ENCODE peak calls at places on chromosomes 13 and 19, in five cellular contexts. One of them, this sample, is unnamed.

GRCh38 chr19:1400281-1401137 is 833 bp downstream of the GAMT start:
- DNase-seq in HCT116: no peak
- DNase-seq in transverse colon: no peak
- DNase-seq in stomach: peak
- DNase-seq in ovary: no peak
- DNase-seq in this sample: no peak

GRCh38 chr19:32674153-32674958 is 624 bp downstream of the ANKRD27 start:
- DNase-seq in transverse colon: no peak
- DNase-seq in ovary: no peak
- DNase-seq in stomach: no peak
- DNase-seq in HCT116: no peak
- DNase-seq in this sample: no peak

GRCh38 chr19:23203841-23204344 is 46.3 kb downstream of the ZNF724 start:
- DNase-seq in HCT116: no peak
- DNase-seq in transverse colon: no peak
- DNase-seq in ovary: peak
- DNase-seq in stomach: no peak
- DNase-seq in this sample: no peak

GRCh38 chr13:102033719-102034446 is 368.0 kb downstream of the FGF14 start:
- DNase-seq in HCT116: no peak
- DNase-seq in transverse colon: no peak
- DNase-seq in ovary: no peak
- DNase-seq in stomach: no peak
- DNase-seq in this sample: no peak

GRCh38 chr19:18063463-18063862 is 23.3 kb downstream of the IL12RB1 start:
- DNase-seq in transverse colon: no peak
- DNase-seq in ovary: no peak
- DNase-seq in HCT116: no peak
- DNase-seq in stomach: no peak
- DNase-seq in this sample: no peak

GRCh38 chr19:16208847-16209246 is 11.1 kb downstream of the AP1M1 start:
- DNase-seq in stomach: no peak
- DNase-seq in HCT116: no peak
- DNase-seq in transverse colon: no peak
- DNase-seq in ovary: no peak
- DNase-seq in this sample: no peak

GRCh38 chr13:69589531-69589930 is 518.1 kb upstream of the ATXN8OS start:
- DNase-seq in stomach: no peak
- DNase-seq in HCT116: no peak
- DNase-seq in ovary: no peak
- DNase-seq in transverse colon: no peak
- DNase-seq in this sample: no peak

GRCh38 chr13:20993661-20994440 is 67.5 kb downstream of the LATS2 start:
- DNase-seq in ovary: no peak
- DNase-seq in stomach: no peak
- DNase-seq in transverse colon: no peak
- DNase-seq in HCT116: no peak
- DNase-seq in this sample: no peak

GRCh38 chr19:5130371-5131030 is 161.6 kb downstream of the KDM4B start:
- DNase-seq in ovary: no peak
- DNase-seq in HCT116: no peak
- DNase-seq in stomach: no peak
- DNase-seq in transverse colon: peak
- DNase-seq in this sample: peak

GRCh38 chr19:383922-384800 is 24.8 kb downstream of the C2CD4C start:
- DNase-seq in stomach: peak
- DNase-seq in HCT116: no peak
- DNase-seq in transverse colon: no peak
- DNase-seq in ovary: no peak
- DNase-seq in this sample: peak

GRCh38 chr19:42057856-42058255 is 12.2 kb downstream of the GRIK5 start:
- DNase-seq in ovary: no peak
- DNase-seq in transverse colon: no peak
- DNase-seq in stomach: no peak
- DNase-seq in HCT116: no peak
- DNase-seq in this sample: no peak

GRCh38 chr13:113063091-113063491 is 42.5 kb upstream of the F7 start:
- DNase-seq in stomach: no peak
- DNase-seq in HCT116: no peak
- DNase-seq in ovary: no peak
- DNase-seq in transverse colon: no peak
- DNase-seq in this sample: no peak

GRCh38 chr19:8609210-8610040 is 1.1 kb downstream of the ADAMTS10 start:
- DNase-seq in stomach: peak
- DNase-seq in transverse colon: peak
- DNase-seq in ovary: peak
- DNase-seq in HCT116: peak
- DNase-seq in this sample: peak

GRCh38 chr13:61275740-61276139 is 139.9 kb downstream of the PCDH20 start:
- DNase-seq in HCT116: no peak
- DNase-seq in transverse colon: no peak
- DNase-seq in stomach: no peak
- DNase-seq in ovary: no peak
- DNase-seq in this sample: no peak

GRCh38 chr19:6800991-6801396 is 28.5 kb downstream of the VAV1 start:
- DNase-seq in transverse colon: no peak
- DNase-seq in ovary: no peak
- DNase-seq in HCT116: peak
- DNase-seq in stomach: no peak
- DNase-seq in this sample: no peak

GRCh38 chr19:6806488-6806887 is 34.0 kb downstream of the VAV1 start:
- DNase-seq in stomach: no peak
- DNase-seq in ovary: no peak
- DNase-seq in transverse colon: no peak
- DNase-seq in HCT116: peak
- DNase-seq in this sample: no peak

GRCh38 chr19:6802336-6803035 is 30.0 kb downstream of the VAV1 start:
- DNase-seq in transverse colon: peak
- DNase-seq in stomach: peak
- DNase-seq in HCT116: peak
- DNase-seq in ovary: no peak
- DNase-seq in this sample: no peak

GRCh38 chr19:6803036-6803404 is 30.5 kb downstream of the VAV1 start:
- DNase-seq in stomach: no peak
- DNase-seq in ovary: no peak
- DNase-seq in transverse colon: no peak
- DNase-seq in HCT116: no peak
- DNase-seq in this sample: no peak

GRCh38 chr19:6801397-6802086 is 29.0 kb downstream of the VAV1 start:
- DNase-seq in stomach: peak
- DNase-seq in transverse colon: peak
- DNase-seq in HCT116: peak
- DNase-seq in ovary: no peak
- DNase-seq in this sample: peak
- TF ChIP-seq POLR2A in stomach: no peak
- TF ChIP-seq POLR2A in transverse colon: peak
- TF ChIP-seq POLR2A in HCT116: peak
- TF ChIP-seq POLR2A in ovary: no peak
- TF ChIP-seq POLR2A in this sample: no peak

GRCh38 chr13:50798923-50799322 is 44.6 kb downstream of the DLEU7 start:
- DNase-seq in HCT116: no peak
- DNase-seq in transverse colon: no peak
- DNase-seq in stomach: no peak
- DNase-seq in ovary: no peak
- DNase-seq in this sample: no peak
- H3K4me3 ChIP-seq in HCT116: no peak
- H3K4me3 ChIP-seq in transverse colon: no peak
- H3K4me3 ChIP-seq in stomach: no peak
- H3K4me3 ChIP-seq in ovary: no peak
- H3K4me3 ChIP-seq in this sample: no peak

GRCh38 chr19:11180346-11180745 is 17.0 kb downstream of the KANK2 start:
- DNase-seq in HCT116: no peak
- DNase-seq in stomach: no peak
- DNase-seq in transverse colon: no peak
- DNase-seq in ovary: no peak
- DNase-seq in this sample: no peak
- TF ChIP-seq POLR2A in HCT116: no peak
- TF ChIP-seq POLR2A in stomach: no peak
- TF ChIP-seq POLR2A in transverse colon: no peak
- TF ChIP-seq POLR2A in ovary: no peak
- TF ChIP-seq POLR2A in this sample: no peak

DNA sequence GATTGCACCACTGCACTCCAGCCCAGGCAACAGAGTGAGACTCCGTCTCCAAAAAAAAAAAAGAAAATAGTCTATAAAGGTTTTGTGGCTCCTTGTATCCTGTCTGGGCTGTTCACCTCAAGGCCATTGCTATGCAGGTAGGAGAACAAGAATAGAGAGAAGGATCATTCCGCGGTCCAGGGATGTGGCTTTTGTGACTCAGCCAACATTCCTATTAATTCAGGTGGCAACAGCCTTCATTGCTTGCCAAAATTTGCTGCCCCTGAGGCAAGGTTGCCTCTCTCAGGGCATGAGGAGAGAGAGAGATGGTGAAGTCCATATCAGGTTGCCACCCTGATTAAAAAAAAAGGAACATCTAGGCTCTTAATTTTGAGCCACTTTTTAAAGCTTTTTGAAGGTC is 8.0 kb downstream of the ZNF551 start:
- DNase-seq in HCT116: no peak
- DNase-seq in stomach: no peak
- DNase-seq in ovary: no peak
- DNase-seq in transverse colon: no peak
- DNase-seq in this sample: no peak
- H3K4me3 ChIP-seq in HCT116: no peak
- H3K4me3 ChIP-seq in stomach: no peak
- H3K4me3 ChIP-seq in ovary: no peak
- H3K4me3 ChIP-seq in transverse colon: no peak
- H3K4me3 ChIP-seq in this sample: no peak

GRCh38 chr19:40612831-40613668 is 11.9 kb downstream of the LTBP4 start:
- DNase-seq in ovary: peak
- DNase-seq in transverse colon: peak
- DNase-seq in stomach: peak
- DNase-seq in HCT116: no peak
- DNase-seq in this sample: peak

GRCh38 chr19:40616178-40616577 is 15.0 kb downstream of the LTBP4 start:
- DNase-seq in transverse colon: no peak
- DNase-seq in ovary: no peak
- DNase-seq in stomach: no peak
- DNase-seq in HCT116: no peak
- DNase-seq in this sample: no peak

GRCh38 chr19:40611900-40612698 is 10.9 kb downstream of the LTBP4 start:
- DNase-seq in HCT116: no peak
- DNase-seq in stomach: no peak
- DNase-seq in transverse colon: no peak
- DNase-seq in ovary: no peak
- DNase-seq in this sample: no peak

GRCh38 chr19:40614595-40615411 is 13.6 kb downstream of the LTBP4 start:
- DNase-seq in stomach: peak
- DNase-seq in ovary: peak
- DNase-seq in HCT116: peak
- DNase-seq in transverse colon: peak
- DNase-seq in this sample: peak

GRCh38 chr19:40613669-40614594 is 12.8 kb downstream of the LTBP4 start:
- DNase-seq in stomach: peak
- DNase-seq in ovary: peak
- DNase-seq in transverse colon: peak
- DNase-seq in HCT116: peak
- DNase-seq in this sample: peak
- TF ChIP-seq POLR2A in stomach: no peak
- TF ChIP-seq POLR2A in ovary: no peak
- TF ChIP-seq POLR2A in transverse colon: peak
- TF ChIP-seq POLR2A in HCT116: no peak
- TF ChIP-seq POLR2A in this sample: peak

DNA sequence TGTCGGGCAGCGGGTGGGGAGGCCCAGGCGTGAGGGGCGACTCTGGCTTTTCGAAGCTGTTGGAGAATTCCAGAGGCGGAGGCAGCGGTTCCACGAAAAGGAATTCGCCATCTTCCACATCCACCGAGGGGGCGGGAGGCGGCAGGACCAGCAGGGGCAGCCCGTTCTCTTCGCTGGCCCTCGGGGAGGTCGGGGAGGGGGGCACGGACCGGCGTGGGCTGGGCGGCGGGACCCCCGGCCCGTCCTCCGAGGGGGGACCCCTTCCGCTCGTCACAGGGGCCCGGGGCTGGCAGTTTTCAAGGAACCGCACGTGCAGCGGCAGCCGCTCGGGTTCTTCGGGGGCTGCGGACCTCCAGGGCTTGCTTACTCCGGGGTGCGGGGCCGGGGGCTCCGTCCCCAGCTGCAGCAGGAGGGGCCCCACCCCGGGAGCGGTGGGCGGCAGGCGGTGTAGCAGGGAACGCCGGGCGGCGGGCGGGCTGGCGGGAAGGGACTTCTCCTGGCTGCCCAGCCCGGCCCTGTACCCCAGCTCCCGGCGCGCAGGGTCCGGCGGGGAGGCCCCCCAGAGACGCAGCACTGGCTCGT is 18.0 kb downstream of the C19orf81 start:
- DNase-seq in ovary: no peak
- DNase-seq in HCT116: no peak
- DNase-seq in transverse colon: no peak
- DNase-seq in stomach: no peak
- DNase-seq in this sample: no peak
- H3K4me3 ChIP-seq in ovary: no peak
- H3K4me3 ChIP-seq in HCT116: no peak
- H3K4me3 ChIP-seq in transverse colon: no peak
- H3K4me3 ChIP-seq in stomach: peak
- H3K4me3 ChIP-seq in this sample: no peak

DNA sequence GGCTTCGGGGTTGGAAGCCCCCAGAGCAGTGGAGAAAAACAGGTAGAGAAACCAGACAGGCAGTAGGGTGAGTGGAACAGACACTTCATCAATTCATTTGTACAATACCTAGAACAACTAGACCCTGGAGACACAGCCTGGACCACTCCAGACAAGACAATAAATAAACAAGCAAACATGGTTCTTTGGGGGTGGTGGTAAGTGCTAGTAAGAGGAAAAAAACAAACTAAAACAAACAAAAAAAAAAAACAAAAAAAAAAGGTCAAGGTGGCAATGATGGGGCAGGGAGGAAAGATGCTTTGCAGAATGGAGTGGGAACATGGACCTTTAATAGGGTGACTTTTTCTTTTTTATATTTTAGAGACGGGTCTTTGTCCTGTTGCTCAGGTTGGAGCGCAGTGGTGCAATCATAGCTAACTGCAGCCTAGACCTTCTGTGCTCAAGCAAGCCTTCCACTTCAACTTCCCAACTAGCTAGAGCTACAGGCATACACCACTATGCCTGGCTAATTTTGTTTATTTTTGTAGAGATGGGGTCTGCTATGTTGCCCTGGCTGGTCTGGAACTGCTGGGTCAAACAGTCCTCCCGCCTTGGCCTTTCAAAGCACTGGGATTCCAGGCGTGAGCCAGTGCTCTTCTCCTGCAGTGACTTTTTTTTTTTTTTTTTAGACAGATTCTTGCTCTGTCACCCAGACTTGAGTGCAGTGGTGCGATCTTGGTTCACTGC is 3.1 kb downstream of the JUNB start:
- DNase-seq in transverse colon: no peak
- DNase-seq in stomach: no peak
- DNase-seq in HCT116: no peak
- DNase-seq in ovary: peak
- DNase-seq in this sample: no peak
- TF ChIP-seq POLR2A in transverse colon: no peak
- TF ChIP-seq POLR2A in stomach: no peak
- TF ChIP-seq POLR2A in HCT116: no peak
- TF ChIP-seq POLR2A in ovary: peak
- TF ChIP-seq POLR2A in this sample: no peak